ENCODE peak calls at places on chromosomes 3 and 15, in eight cellular contexts. O is astrocyte of the cerebellum, F is neural progenitor cell, G is right atrium auricular region, H is tibial nerve, I is HFFc6, U is omental fat pad, Q is glutamatergic neuron. X is an unnamed sample.

GRCh38 chr15:33592864-33593263 is 282.1 kb downstream of the RYR3 start:
- DNase-seq in G (no peak), H (no peak), F (no peak), Q (no peak), I (no peak), O (no peak), U (no peak), X (no peak)

GRCh38 chr15:89806565-89807550 is 7.8 kb downstream of the ANPEP start:
- DNase-seq in O (no peak), U (no peak), H (no peak), G (no peak), I (no peak), F (peak), Q (no peak), X (no peak)

GRCh38 chr15:47561102-47561501 is 156.2 kb upstream of the SEMA6D start:
- DNase-seq in G (no peak), H (no peak), F (no peak), O (no peak), I (no peak), Q (no peak), U (no peak), X (no peak)

GRCh38 chr3:143648708-143649107 is 199.6 kb downstream of the SLC9A9 start:
- DNase-seq in O (no peak), G (no peak), I (no peak), H (no peak), U (no peak), F (peak), Q (peak), X (no peak)

GRCh38 chr3:86788371-86788770 is 202.6 kb downstream of the VGLL3 start:
- DNase-seq in U (no peak), Q (no peak), H (no peak), F (no peak), O (no peak), G (no peak), I (no peak), X (no peak)

GRCh38 chr3:127304121-127304744 is 16.4 kb upstream of the PRR20G start:
- DNase-seq in O (no peak), Q (no peak), F (peak), I (no peak), H (no peak), U (no peak), G (no peak), X (no peak)

GRCh38 chr3:40718681-40719080 is 193.9 kb downstream of the ZNF621 start:
- DNase-seq in F (no peak), U (no peak), H (no peak), G (no peak), O (no peak), I (no peak), Q (no peak), X (peak)

GRCh38 chr3:2838533-2839157 is 271.5 kb downstream of the IL5RA start:
- DNase-seq in U (no peak), I (no peak), G (no peak), H (no peak), F (peak), Q (no peak), O (no peak), X (no peak)

GRCh38 chr15:101194246-101195138 is 57.4 kb downstream of the CHSY1 start:
- DNase-seq in U (no peak), Q (no peak), G (no peak), I (no peak), O (no peak), F (no peak), H (no peak), X (no peak)

GRCh38 chr3:130894873-130895330 is 1.0 kb downstream of the ATP2C1 start:
- DNase-seq in G (no peak), U (no peak), I (no peak), O (no peak), F (peak), H (no peak), Q (no peak), X (no peak)

GRCh38 chr3:13073042-13073906 is at the start of gene IQSEC1:
- DNase-seq in U (no peak), O (no peak), H (no peak), G (no peak), I (no peak), F (peak), Q (peak), X (peak)

GRCh38 chr15:81992523-81992922 is 53.3 kb downstream of the MEX3B start:
- DNase-seq in G (no peak), O (no peak), Q (no peak), F (no peak), H (no peak), I (no peak), U (no peak), X (no peak)

GRCh38 chr15:100030586-100031249 is 297.5 kb upstream of the LYSMD4 start:
- DNase-seq in O (no peak), F (no peak), H (no peak), G (no peak), Q (no peak), U (no peak), I (no peak), X (no peak)

DNA sequence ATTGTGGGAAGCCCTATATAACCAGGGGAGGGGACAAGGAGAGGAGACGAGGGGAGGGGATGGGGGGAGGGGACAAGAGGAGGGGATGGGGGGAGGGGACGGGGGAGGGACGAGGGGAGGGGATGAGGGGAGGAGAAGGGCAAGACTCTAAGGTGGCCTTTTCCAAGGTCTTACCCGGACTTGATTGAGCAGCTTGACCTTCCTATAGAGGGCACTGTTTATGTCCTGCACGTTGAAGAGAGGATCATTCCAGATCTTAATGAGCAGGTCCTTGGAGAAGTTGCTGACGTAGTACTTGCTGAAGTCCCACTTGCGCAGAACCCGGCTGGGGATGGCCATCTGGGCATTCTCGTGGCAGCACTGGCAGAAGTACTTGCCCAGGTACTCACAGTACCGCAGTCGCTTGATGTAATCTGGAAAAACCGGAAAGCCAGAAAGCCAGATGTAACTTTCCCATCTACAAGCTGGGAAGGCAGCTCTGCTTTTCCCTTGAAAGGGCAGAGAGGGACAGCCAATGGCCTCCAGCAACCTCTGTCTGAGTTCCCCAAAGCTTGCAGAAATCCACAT is 55.7 kb downstream of the RUBCN start:
- DNase-seq in U (no peak), F (no peak), I (no peak), O (no peak), H (no peak), Q (no peak), G (no peak), X (no peak)
- TF ChIP-seq CTCF in U (no peak), F (no peak), I (no peak), O (no peak), H (no peak), Q (no peak), G (no peak), X (no peak)

DNA sequence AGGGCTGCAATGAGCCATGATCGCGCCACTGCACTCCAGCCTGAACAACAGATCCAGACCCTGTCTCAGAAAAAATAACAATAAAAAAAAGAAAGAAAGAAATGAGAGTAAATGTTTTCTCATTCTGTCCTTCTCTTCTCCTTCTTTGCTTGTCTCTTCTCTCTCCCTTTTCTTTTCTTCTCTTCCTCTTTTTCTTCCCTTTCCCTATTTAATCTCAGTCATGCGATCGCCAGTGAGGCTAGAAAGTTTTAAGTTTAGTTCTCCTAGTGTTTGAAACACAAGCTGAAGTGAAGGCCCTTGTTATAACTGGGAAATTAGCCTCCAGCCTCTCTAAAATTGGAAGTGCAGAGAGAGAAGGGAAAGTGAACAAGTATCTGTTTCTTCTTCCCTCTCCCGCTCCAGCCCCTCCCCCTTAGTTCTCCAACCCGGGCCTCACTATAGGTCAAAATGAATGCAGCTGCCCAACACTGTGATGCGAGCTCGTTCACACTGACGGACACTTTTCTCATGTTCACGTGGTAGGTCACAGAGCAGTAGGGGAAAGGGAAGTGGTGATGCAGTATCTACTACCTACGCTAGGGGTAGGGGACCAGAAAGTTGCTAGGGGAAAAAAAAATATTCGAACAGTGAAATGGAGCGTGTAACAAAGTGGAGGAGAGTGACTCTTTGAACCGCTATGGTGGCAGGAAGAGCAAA is 23.4 kb upstream of the TSC22D2 start:
- DNase-seq in I (no peak), G (no peak), H (peak), F (peak), Q (peak), O (no peak), U (no peak), X (peak)
- TF ChIP-seq CTCF in I (no peak), G (peak), H (no peak), F (peak), Q (peak), O (peak), U (no peak), X (peak)

DNA sequence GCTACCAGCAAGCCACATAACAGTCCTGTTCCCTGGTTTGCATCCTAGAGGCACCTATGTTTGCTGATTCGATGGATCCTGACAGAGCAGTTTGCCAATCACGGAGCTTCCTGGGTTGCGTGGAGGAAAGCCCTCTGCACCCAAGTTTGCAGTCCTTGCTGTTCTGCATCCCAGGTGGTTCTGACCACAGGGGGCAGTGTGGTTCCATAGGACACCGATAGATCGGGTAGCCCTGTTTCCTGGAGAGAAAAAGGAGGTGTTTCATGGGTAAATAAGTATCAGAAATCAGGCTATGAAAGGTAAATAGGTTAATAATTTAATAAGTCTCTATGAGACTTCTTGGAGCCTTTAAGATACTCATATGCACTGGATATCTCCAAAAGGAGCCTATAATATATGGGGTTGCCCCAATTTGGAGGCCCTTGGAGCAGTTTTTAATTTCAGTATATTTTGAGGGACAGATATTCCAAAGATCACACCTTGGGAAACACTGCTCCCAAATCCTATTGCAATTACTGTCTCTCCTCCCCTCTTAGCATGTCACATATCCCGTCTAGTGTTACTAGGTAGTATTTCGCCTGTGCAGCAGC is 194.6 kb upstream of the TPM1 start:
- DNase-seq in O (no peak), F (peak), I (peak), U (peak), G (peak), H (peak), Q (peak), X (peak)
- TF ChIP-seq CTCF in O (peak), F (peak), I (peak), U (no peak), G (peak), H (peak), Q (peak), X (peak)

DNA sequence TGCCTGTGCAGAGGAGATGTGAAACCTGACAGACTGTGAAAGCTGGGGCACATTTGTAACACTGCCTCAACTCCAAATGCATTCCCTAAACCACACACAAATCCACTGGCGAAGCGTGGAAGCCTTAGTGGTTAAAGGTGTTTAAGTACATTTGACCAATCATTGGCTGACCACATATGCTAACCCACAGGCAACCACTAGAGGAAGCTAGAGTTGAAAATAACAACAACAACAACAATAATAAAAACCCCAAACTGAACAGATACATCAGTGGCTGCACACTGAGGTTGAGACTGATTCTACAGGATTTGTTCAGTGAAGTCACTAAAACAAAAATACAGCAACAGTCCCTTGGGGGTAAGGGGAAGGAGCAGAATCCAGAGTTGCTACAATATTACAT is 129.7 kb downstream of the TJP1 start:
- DNase-seq in O (no peak), G (peak), F (peak), Q (no peak), U (no peak), I (no peak), H (no peak), X (no peak)
- TF ChIP-seq CTCF in O (peak), G (no peak), F (peak), Q (no peak), U (no peak), I (peak), H (no peak), X (no peak)